ENCODE peak calls at places on chromosomes 7 and 10, in ten cellular contexts. C is RPMI7951, G is psoas muscle, J is bronchial epithelial cell, F is ACHN, U is left colon, I is nucleus accumbens, O is upper lobe of right lung, A is thoracic aorta, E is HEK293T. W is an unnamed sample.

GRCh38 chr10:71342850-71343773 is 24.1 kb downstream of the SLC29A3 start:
- DNase-seq in J (no peak), C (no peak), U (peak), F (no peak), E (no peak), A (no peak), I (no peak), O (no peak), G (no peak), W (no peak)

GRCh38 chr10:120456626-120457430 is at the start of gene PLPP4:
- DNase-seq in O (peak), J (no peak), C (peak), E (peak), F (peak), I (no peak), A (no peak), G (no peak), U (no peak), W (peak)

GRCh38 chr7:92135100-92135429 is 788 bp upstream of the CYP51A1 start:
- DNase-seq in U (peak), G (no peak), O (no peak), F (peak), E (peak), I (no peak), C (peak), A (no peak), J (peak), W (peak)

GRCh38 chr7:132263151-132263550 is 313.1 kb downstream of the PLXNA4 start:
- DNase-seq in J (no peak), C (no peak), I (no peak), E (no peak), U (no peak), F (no peak), O (no peak), A (no peak), G (no peak), W (no peak)

GRCh38 chr10:29761916-29762315 is 127.1 kb upstream of the SVIL start:
- DNase-seq in F (no peak), O (no peak), G (no peak), U (no peak), C (no peak), E (no peak), A (no peak), J (no peak), I (no peak), W (no peak)

GRCh38 chr10:14748471-14748870 is 26.2 kb downstream of the FAM107B start:
- DNase-seq in C (no peak), J (no peak), F (no peak), E (no peak), O (no peak), I (no peak), U (no peak), A (no peak), G (peak), W (no peak)

GRCh38 chr10:88922041-88922440 is 30.5 kb downstream of the ACTA2 start:
- DNase-seq in I (no peak), J (no peak), O (no peak), U (no peak), E (no peak), G (no peak), F (no peak), A (no peak), C (no peak), W (no peak)

GRCh38 chr10:11163990-11164805 is 146.5 kb downstream of the CELF2 start:
- DNase-seq in J (no peak), U (peak), G (no peak), E (no peak), C (peak), I (no peak), O (no peak), F (no peak), A (no peak), W (no peak)

GRCh38 chr7:29190349-29191045 is 4.1 kb upstream of the CHN2 start:
- DNase-seq in O (no peak), J (peak), F (no peak), C (no peak), G (no peak), E (no peak), U (no peak), A (no peak), I (no peak), W (peak)

GRCh38 chr7:134991469-134992339 is 5.4 kb downstream of the AGBL3 start:
- DNase-seq in J (no peak), A (no peak), I (no peak), C (no peak), E (no peak), U (no peak), G (no peak), F (no peak), O (no peak), W (no peak)

GRCh38 chr10:26503911-26504310 is 65.8 kb downstream of the APBB1IP start:
- DNase-seq in A (no peak), O (no peak), U (no peak), I (no peak), J (no peak), F (no peak), G (no peak), E (peak), C (peak), W (no peak)

GRCh38 chr7:124779194-124779593 is 13.6 kb upstream of the GPR37 start:
- DNase-seq in J (peak), O (no peak), A (no peak), I (no peak), G (no peak), F (no peak), U (no peak), C (no peak), E (no peak), W (no peak)

GRCh38 chr10:16987129-16987670 is 142.4 kb downstream of the CUBN start:
- DNase-seq in I (no peak), U (no peak), C (peak), G (no peak), A (no peak), J (peak), F (peak), O (no peak), E (no peak), W (no peak)

GRCh38 chr7:135929249-135929648 is 47.9 kb downstream of the MTPN start:
- DNase-seq in O (no peak), E (no peak), G (no peak), C (no peak), A (no peak), I (no peak), F (no peak), J (no peak), U (no peak), W (no peak)